ENCODE peak calls at places on chromosome 20, in seven cellular contexts. One of them, this sample, is unnamed. For H3K4me1, the result is how much of the 10 kb centered on the place peaks cover.

GRCh38 chr20:19025430-19026120 is 186.9 kb upstream of the SLC24A3 start:
- DNase-seq in endothelial cell of umbilical vein: no peak
- DNase-seq in H1: peak
- DNase-seq in esophagus muscularis mucosa: peak
- DNase-seq in HCT116: no peak
- DNase-seq in stomach: no peak
- DNase-seq in sigmoid colon: no peak
- DNase-seq in this sample: no peak

GRCh38 chr20:19257201-19257600 is 44.8 kb downstream of the SLC24A3 start:
- DNase-seq in endothelial cell of umbilical vein: no peak
- DNase-seq in H1: no peak
- DNase-seq in esophagus muscularis mucosa: no peak
- DNase-seq in HCT116: no peak
- DNase-seq in stomach: no peak
- DNase-seq in sigmoid colon: no peak
- DNase-seq in this sample: no peak

GRCh38 chr20:17662333-17663039 is 19.6 kb downstream of the RRBP1 start:
- DNase-seq in endothelial cell of umbilical vein: no peak
- DNase-seq in H1: no peak
- DNase-seq in esophagus muscularis mucosa: no peak
- DNase-seq in HCT116: no peak
- DNase-seq in stomach: no peak
- DNase-seq in sigmoid colon: peak
- DNase-seq in this sample: no peak

GRCh38 chr20:23136893-23137745 is 51.0 kb upstream of the CD93 start:
- DNase-seq in endothelial cell of umbilical vein: no peak
- DNase-seq in H1: no peak
- DNase-seq in esophagus muscularis mucosa: no peak
- DNase-seq in HCT116: no peak
- DNase-seq in stomach: no peak
- DNase-seq in sigmoid colon: peak
- DNase-seq in this sample: no peak

GRCh38 chr20:62363920-62364851 is 2.9 kb downstream of the LAMA5 start:
- DNase-seq in endothelial cell of umbilical vein: peak
- DNase-seq in H1: peak
- DNase-seq in esophagus muscularis mucosa: no peak
- DNase-seq in HCT116: no peak
- DNase-seq in stomach: no peak
- DNase-seq in sigmoid colon: peak
- DNase-seq in this sample: no peak

GRCh38 chr20:60224914-60225313 is 266.7 kb downstream of the CDH26 start:
- DNase-seq in endothelial cell of umbilical vein: no peak
- DNase-seq in H1: peak
- DNase-seq in esophagus muscularis mucosa: no peak
- DNase-seq in HCT116: no peak
- DNase-seq in stomach: no peak
- DNase-seq in sigmoid colon: no peak
- DNase-seq in this sample: no peak

GRCh38 chr20:51450221-51450712 is 92.3 kb downstream of the NFATC2 start:
- DNase-seq in endothelial cell of umbilical vein: no peak
- DNase-seq in H1: no peak
- DNase-seq in esophagus muscularis mucosa: no peak
- DNase-seq in HCT116: no peak
- DNase-seq in stomach: no peak
- DNase-seq in sigmoid colon: no peak
- DNase-seq in this sample: no peak

GRCh38 chr20:38307371-38308046 is 3.6 kb downstream of the BPI start:
- DNase-seq in endothelial cell of umbilical vein: no peak
- DNase-seq in H1: no peak
- DNase-seq in esophagus muscularis mucosa: no peak
- DNase-seq in HCT116: no peak
- DNase-seq in stomach: no peak
- DNase-seq in sigmoid colon: no peak
- DNase-seq in this sample: no peak

GRCh38 chr20:24066075-24066700 is 77.6 kb upstream of the GGTLC1 start:
- DNase-seq in endothelial cell of umbilical vein: no peak
- DNase-seq in H1: no peak
- DNase-seq in esophagus muscularis mucosa: no peak
- DNase-seq in HCT116: no peak
- DNase-seq in stomach: no peak
- DNase-seq in sigmoid colon: no peak
- DNase-seq in this sample: no peak

GRCh38 chr20:57407541-57407956 is 16.4 kb downstream of the RBM38 start:
- DNase-seq in endothelial cell of umbilical vein: no peak
- DNase-seq in H1: no peak
- DNase-seq in esophagus muscularis mucosa: no peak
- DNase-seq in HCT116: no peak
- DNase-seq in stomach: no peak
- DNase-seq in sigmoid colon: no peak
- DNase-seq in this sample: no peak

GRCh38 chr20:57409316-57409671 is 18.1 kb downstream of the RBM38 start:
- DNase-seq in endothelial cell of umbilical vein: no peak
- DNase-seq in H1: no peak
- DNase-seq in esophagus muscularis mucosa: no peak
- DNase-seq in HCT116: no peak
- DNase-seq in stomach: no peak
- DNase-seq in sigmoid colon: no peak
- DNase-seq in this sample: no peak

GRCh38 chr20:57409672-57410397 is 18.6 kb downstream of the RBM38 start:
- DNase-seq in endothelial cell of umbilical vein: no peak
- DNase-seq in H1: no peak
- DNase-seq in esophagus muscularis mucosa: no peak
- DNase-seq in HCT116: no peak
- DNase-seq in stomach: no peak
- DNase-seq in sigmoid colon: no peak
- DNase-seq in this sample: no peak

GRCh38 chr20:57408131-57408530 is 16.9 kb downstream of the RBM38 start:
- DNase-seq in endothelial cell of umbilical vein: no peak
- DNase-seq in H1: no peak
- DNase-seq in esophagus muscularis mucosa: no peak
- DNase-seq in HCT116: no peak
- DNase-seq in stomach: no peak
- DNase-seq in sigmoid colon: no peak
- DNase-seq in this sample: no peak

DNA sequence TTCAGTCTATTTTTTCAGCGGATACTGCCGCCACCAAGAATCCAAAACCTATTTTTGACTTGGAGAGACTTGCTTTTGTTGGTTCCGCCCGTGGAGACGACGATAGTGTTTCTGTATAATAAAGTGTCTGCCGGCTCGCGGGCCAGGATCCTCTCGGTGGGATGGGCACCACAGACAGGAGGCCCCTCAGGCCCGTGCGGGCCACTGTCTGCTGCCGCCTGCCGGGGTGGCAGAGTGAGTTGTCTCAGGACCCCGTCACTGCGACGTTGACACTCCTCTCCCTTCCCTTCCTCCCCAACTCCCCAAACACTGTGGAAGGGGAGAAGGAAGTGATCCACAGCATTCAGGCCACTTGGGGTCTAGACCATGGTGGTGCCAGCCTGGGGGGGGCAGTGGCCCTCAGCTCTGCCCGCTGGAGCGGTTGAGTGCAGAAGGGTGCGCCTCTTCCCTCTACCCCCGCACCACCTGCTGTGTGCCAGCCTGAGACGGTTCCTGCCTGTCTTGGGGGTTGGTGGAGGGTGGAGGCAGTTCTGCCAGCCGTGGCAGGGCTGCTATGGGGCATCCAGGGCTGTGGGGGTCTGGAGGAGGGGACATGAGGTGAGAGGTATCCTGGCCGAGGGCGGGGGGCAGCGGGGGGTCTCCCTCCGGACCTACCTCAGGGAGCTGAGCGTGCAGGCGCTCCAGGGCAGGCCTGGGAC is 17.5 kb downstream of the RBM38 start:
- DNase-seq in endothelial cell of umbilical vein: no peak
- DNase-seq in H1: no peak
- DNase-seq in esophagus muscularis mucosa: no peak
- DNase-seq in HCT116: no peak
- DNase-seq in stomach: no peak
- DNase-seq in sigmoid colon: no peak
- DNase-seq in this sample: no peak
- TF ChIP-seq POLR2AphosphoS5 in endothelial cell of umbilical vein: no peak
- TF ChIP-seq POLR2AphosphoS5 in H1: no peak
- TF ChIP-seq POLR2AphosphoS5 in esophagus muscularis mucosa: no peak
- TF ChIP-seq POLR2AphosphoS5 in HCT116: no peak
- TF ChIP-seq POLR2AphosphoS5 in stomach: no peak
- TF ChIP-seq POLR2AphosphoS5 in sigmoid colon: no peak
- TF ChIP-seq POLR2AphosphoS5 in this sample: no peak

DNA sequence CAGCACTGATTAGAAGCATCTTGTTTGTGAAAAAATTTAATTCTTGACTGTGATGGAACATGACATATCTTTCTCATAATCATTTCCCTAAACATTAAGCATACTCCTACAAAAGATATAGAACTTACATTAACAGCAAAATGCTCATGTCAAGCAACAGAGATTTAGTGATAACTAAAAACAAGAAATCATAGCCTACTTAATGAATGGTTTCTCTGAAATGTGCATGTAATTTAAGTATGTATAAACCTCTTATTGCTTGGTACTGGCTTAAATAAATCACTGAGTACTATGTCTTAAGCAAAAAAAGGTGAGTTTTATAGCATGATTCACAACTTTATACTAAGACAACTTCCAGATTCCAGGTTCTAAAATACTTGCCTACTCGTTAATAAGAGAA is 9.3 kb downstream of the ROMO1 start:
- DNase-seq in endothelial cell of umbilical vein: no peak
- DNase-seq in H1: no peak
- DNase-seq in esophagus muscularis mucosa: no peak
- DNase-seq in HCT116: no peak
- DNase-seq in stomach: no peak
- DNase-seq in sigmoid colon: no peak
- DNase-seq in this sample: no peak
- H3K4me1 ChIP-seq in endothelial cell of umbilical vein: under half
- H3K4me1 ChIP-seq in H1: under half
- H3K4me1 ChIP-seq in esophagus muscularis mucosa: under half
- H3K4me1 ChIP-seq in HCT116: under half
- H3K4me1 ChIP-seq in stomach: half or more
- H3K4me1 ChIP-seq in sigmoid colon: under half
- H3K4me1 ChIP-seq in this sample: under half

GRCh38 chr20:33024263-33024601 is 7.2 kb upstream of the BPIFB6 start:
- DNase-seq in endothelial cell of umbilical vein: no peak
- DNase-seq in H1: no peak
- DNase-seq in esophagus muscularis mucosa: no peak
- DNase-seq in HCT116: no peak
- DNase-seq in stomach: no peak
- DNase-seq in sigmoid colon: no peak
- DNase-seq in this sample: no peak

GRCh38 chr20:33023439-33024262 is 7.8 kb upstream of the BPIFB6 start:
- DNase-seq in endothelial cell of umbilical vein: no peak
- DNase-seq in H1: no peak
- DNase-seq in esophagus muscularis mucosa: no peak
- DNase-seq in HCT116: no peak
- DNase-seq in stomach: no peak
- DNase-seq in sigmoid colon: no peak
- DNase-seq in this sample: no peak

GRCh38 chr20:33020278-33021161 is 10.9 kb upstream of the BPIFB6 start:
- DNase-seq in endothelial cell of umbilical vein: no peak
- DNase-seq in H1: no peak
- DNase-seq in esophagus muscularis mucosa: no peak
- DNase-seq in HCT116: no peak
- DNase-seq in stomach: no peak
- DNase-seq in sigmoid colon: no peak
- DNase-seq in this sample: no peak

GRCh38 chr20:33022733-33023438 is 8.6 kb upstream of the BPIFB6 start:
- DNase-seq in endothelial cell of umbilical vein: no peak
- DNase-seq in H1: no peak
- DNase-seq in esophagus muscularis mucosa: no peak
- DNase-seq in HCT116: no peak
- DNase-seq in stomach: no peak
- DNase-seq in sigmoid colon: no peak
- DNase-seq in this sample: no peak

DNA sequence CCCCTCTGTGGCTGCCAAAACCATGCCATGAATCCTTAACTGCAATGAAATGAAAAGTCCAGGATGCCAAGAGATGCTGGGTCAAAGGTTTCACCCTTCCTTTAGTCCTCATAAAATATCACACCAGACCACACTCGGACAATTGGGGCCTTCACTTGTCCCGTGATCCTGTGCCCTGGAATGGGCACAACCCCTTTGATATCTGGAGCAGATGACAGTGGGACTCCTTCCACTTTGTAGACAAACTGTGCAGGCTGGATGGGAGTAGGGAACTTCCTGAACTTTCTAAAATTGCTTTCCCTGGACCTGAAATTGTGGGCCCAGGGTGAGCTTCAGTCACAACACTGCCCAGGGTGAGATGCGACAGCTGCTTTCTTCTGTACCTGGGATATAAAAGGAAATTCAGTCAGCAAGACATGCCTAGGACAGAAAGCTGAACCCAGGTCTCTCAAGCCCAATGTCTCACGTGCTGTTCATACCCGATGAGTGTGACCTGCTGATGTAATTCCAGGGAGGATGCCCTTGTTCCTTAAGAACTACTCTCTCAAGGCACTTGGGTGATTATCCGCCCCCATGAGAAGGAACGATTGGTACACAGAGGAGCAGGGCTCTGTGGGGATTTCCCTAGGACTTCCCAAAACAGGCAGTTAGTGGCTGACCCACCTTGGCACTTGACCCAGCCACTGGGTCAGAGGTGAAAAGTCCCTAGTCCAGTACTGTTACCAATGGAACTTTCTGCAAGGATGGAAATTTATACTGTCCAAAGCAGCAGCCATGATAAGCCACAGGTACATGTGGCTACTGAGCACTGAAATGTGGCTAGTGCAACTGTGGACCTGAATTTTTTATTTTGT is 9.3 kb upstream of the BPIFB6 start:
- DNase-seq in endothelial cell of umbilical vein: no peak
- DNase-seq in H1: no peak
- DNase-seq in esophagus muscularis mucosa: no peak
- DNase-seq in HCT116: no peak
- DNase-seq in stomach: no peak
- DNase-seq in sigmoid colon: no peak
- DNase-seq in this sample: no peak
- TF ChIP-seq POLR2AphosphoS5 in endothelial cell of umbilical vein: no peak
- TF ChIP-seq POLR2AphosphoS5 in H1: no peak
- TF ChIP-seq POLR2AphosphoS5 in esophagus muscularis mucosa: no peak
- TF ChIP-seq POLR2AphosphoS5 in HCT116: no peak
- TF ChIP-seq POLR2AphosphoS5 in stomach: no peak
- TF ChIP-seq POLR2AphosphoS5 in sigmoid colon: no peak
- TF ChIP-seq POLR2AphosphoS5 in this sample: no peak

GRCh38 chr20:57573893-57574292 is 13.0 kb downstream of the PCK1 start:
- DNase-seq in endothelial cell of umbilical vein: no peak
- DNase-seq in H1: peak
- DNase-seq in esophagus muscularis mucosa: no peak
- DNase-seq in HCT116: no peak
- DNase-seq in stomach: no peak
- DNase-seq in sigmoid colon: no peak
- DNase-seq in this sample: no peak

GRCh38 chr20:57577679-57578475 is 17.0 kb downstream of the PCK1 start:
- DNase-seq in endothelial cell of umbilical vein: no peak
- DNase-seq in H1: no peak
- DNase-seq in esophagus muscularis mucosa: no peak
- DNase-seq in HCT116: no peak
- DNase-seq in stomach: no peak
- DNase-seq in sigmoid colon: no peak
- DNase-seq in this sample: no peak

GRCh38 chr20:57574954-57575353 is 14.0 kb downstream of the PCK1 start:
- DNase-seq in endothelial cell of umbilical vein: no peak
- DNase-seq in H1: no peak
- DNase-seq in esophagus muscularis mucosa: no peak
- DNase-seq in HCT116: no peak
- DNase-seq in stomach: no peak
- DNase-seq in sigmoid colon: no peak
- DNase-seq in this sample: no peak

GRCh38 chr20:57576942-57577550 is 16.1 kb downstream of the PCK1 start:
- DNase-seq in endothelial cell of umbilical vein: no peak
- DNase-seq in H1: no peak
- DNase-seq in esophagus muscularis mucosa: no peak
- DNase-seq in HCT116: no peak
- DNase-seq in stomach: no peak
- DNase-seq in sigmoid colon: no peak
- DNase-seq in this sample: no peak

GRCh38 chr20:57576002-57576401 is 15.1 kb downstream of the PCK1 start:
- DNase-seq in endothelial cell of umbilical vein: no peak
- DNase-seq in H1: no peak
- DNase-seq in esophagus muscularis mucosa: no peak
- DNase-seq in HCT116: no peak
- DNase-seq in stomach: no peak
- DNase-seq in sigmoid colon: no peak
- DNase-seq in this sample: no peak
- H3K4me1 ChIP-seq in endothelial cell of umbilical vein: under half
- H3K4me1 ChIP-seq in H1: under half
- H3K4me1 ChIP-seq in esophagus muscularis mucosa: under half
- H3K4me1 ChIP-seq in HCT116: under half
- H3K4me1 ChIP-seq in stomach: under half
- H3K4me1 ChIP-seq in sigmoid colon: under half
- H3K4me1 ChIP-seq in this sample: under half

This sample was measured in breast epithelium.